ENCODE peak calls at places on chromosome 11, in four cellular contexts. T, I, B and N are unnamed samples.
A peak's percentile ranks its signal among the peaks of the same experiment; 100 is the strongest.

GRCh38 chr11:64888761-64889511 is 10.5 kb upstream of the EHD1 start:
- DNase-seq in T (peak; percentile 41), I (peak; percentile 92), B (no peak), N (no peak)

GRCh38 chr11:118175031-118175531 is 1.4 kb downstream of the SCN2B start:
- DNase-seq in T (peak; percentile 83), I (no peak), B (no peak), N (no peak)

GRCh38 chr11:26842883-26843282 is 121.0 kb upstream of the SLC5A12 start:
- DNase-seq in T (no peak), I (no peak), B (no peak), N (no peak)

GRCh38 chr11:1502971-1503707 is 16.6 kb upstream of the MOB2 start:
- DNase-seq in T (no peak), I (no peak), B (no peak), N (no peak)

GRCh38 chr11:92865352-92865751 is 104.1 kb upstream of the MTNR1B start:
- DNase-seq in T (no peak), I (no peak), B (no peak), N (no peak)

GRCh38 chr11:133476570-133477262 is 55.6 kb downstream of the OPCML start:
- DNase-seq in T (no peak), I (no peak), B (no peak), N (no peak)

GRCh38 chr11:3732671-3733070 is 61.5 kb upstream of the CHRNA10 start:
- DNase-seq in T (peak; percentile 20), I (no peak), B (no peak), N (no peak)

GRCh38 chr11:19453893-19454292 is 213.1 kb upstream of the E2F8 start:
- DNase-seq in T (no peak), I (no peak), B (no peak), N (no peak)

GRCh38 chr11:12164061-12165014 is 53.9 kb downstream of the MICAL2 start:
- DNase-seq in T (no peak), I (no peak), B (no peak), N (no peak)

GRCh38 chr11:20452585-20452984 is 65.1 kb downstream of the PRMT3 start:
- DNase-seq in T (no peak), I (no peak), B (no peak), N (no peak)

GRCh38 chr11:129951201-129951882 is 51.3 kb downstream of the PRDM10 start:
- DNase-seq in T (no peak), I (no peak), B (no peak), N (no peak)

GRCh38 chr11:128105511-128105910 is 481.8 kb downstream of the ETS1 start:
- DNase-seq in T (no peak), I (no peak), B (no peak), N (no peak)

GRCh38 chr11:10454902-10455631 is at the start of gene AMPD3:
- DNase-seq in T (peak; percentile 65), I (peak; percentile 71), B (peak; percentile 48), N (peak; percentile 30)

GRCh38 chr11:92285776-92286175 is 61.2 kb downstream of the FAT3 start:
- DNase-seq in T (no peak), I (no peak), B (no peak), N (no peak)

GRCh38 chr11:69496202-69496557 is 14.7 kb downstream of the LINC01488 start:
- DNase-seq in T (no peak), I (no peak), B (no peak), N (no peak)

GRCh38 chr11:134037093-134037908 is 31.6 kb upstream of the JAM3 start:
- DNase-seq in T (no peak), I (peak; percentile 55), B (peak; percentile 7), N (peak; percentile 60)

GRCh38 chr11:121591405-121592033 is 138.8 kb upstream of the SORL1-AS1 start:
- DNase-seq in T (peak; percentile 59), I (peak; percentile 70), B (peak; percentile 82), N (peak; percentile 78)

GRCh38 chr11:67997460-67997921 is 6.4 kb downstream of the UNC93B1 start:
- DNase-seq in T (no peak), I (no peak), B (no peak), N (no peak)

GRCh38 chr11:63813035-63813562 is at the start of gene SPINDOC:
- DNase-seq in T (peak; percentile 47), I (peak; percentile 96), B (no peak), N (peak; percentile 90)

GRCh38 chr11:129259950-129260349 is 67.8 kb upstream of the ARHGAP32 start:
- DNase-seq in T (peak; percentile 95), I (no peak), B (no peak), N (no peak)

GRCh38 chr11:72079776-72080325 is 491 bp downstream of the NUMA1 start:
- DNase-seq in T (no peak), I (no peak), B (no peak), N (no peak)

GRCh38 chr11:36122715-36123114 is 166.5 kb downstream of the COMMD9 start:
- DNase-seq in T (no peak), I (no peak), B (no peak), N (no peak)

GRCh38 chr11:87491381-87491780 is 453.6 kb downstream of the TMEM135 start:
- DNase-seq in T (no peak), I (no peak), B (no peak), N (no peak)

GRCh38 chr11:102243399-102243884 is 73.8 kb upstream of the BIRC3 start:
- DNase-seq in T (no peak), I (no peak), B (no peak), N (no peak)

GRCh38 chr11:125262194-125262824 is 97.8 kb downstream of the PKNOX2 start:
- DNase-seq in T (peak; percentile 28), I (no peak), B (no peak), N (no peak)

GRCh38 chr11:72235351-72236057 is 8.5 kb downstream of the PHOX2A start:
- DNase-seq in T (no peak), I (peak; percentile 6), B (no peak), N (no peak)

GRCh38 chr11:62190011-62190410 is at the start of gene SCGB1D1:
- DNase-seq in T (no peak), I (no peak), B (no peak), N (no peak)

GRCh38 chr11:113546757-113547507 is 71.7 kb upstream of the DRD2 start:
- DNase-seq in T (no peak), I (no peak), B (no peak), N (no peak)

GRCh38 chr11:134116210-134116609 is 47.3 kb downstream of the JAM3 start:
- DNase-seq in T (no peak), I (no peak), B (no peak), N (no peak)

GRCh38 chr11:57202282-57202681 is 20.5 kb downstream of the LRRC55 start:
- DNase-seq in T (no peak), I (no peak), B (no peak), N (no peak)

GRCh38 chr11:121929581-121929980 is 186.4 kb downstream of the BLID start:
- DNase-seq in T (peak; percentile 35), I (no peak), B (no peak), N (no peak)

GRCh38 chr11:13152736-13153541 is 124.7 kb upstream of the BMAL1 start:
- DNase-seq in T (peak; percentile 25), I (no peak), B (no peak), N (no peak)

GRCh38 chr11:3077846-3078440 is 20.7 kb upstream of the CARS1 start:
- DNase-seq in T (no peak), I (no peak), B (no peak), N (no peak)

GRCh38 chr11:111454561-111455192 is 57.5 kb downstream of the BTG4 start:
- DNase-seq in T (peak; percentile 42), I (peak; percentile 79), B (no peak), N (peak; percentile 82)

GRCh38 chr11:132493786-132494185 is 1038.5 kb downstream of the OPCML start:
- DNase-seq in T (no peak), I (no peak), B (no peak), N (no peak)

GRCh38 chr11:102276302-102277182 is 40.7 kb upstream of the BIRC3 start:
- DNase-seq in T (no peak), I (no peak), B (no peak), N (no peak)

GRCh38 chr11:111702623-111703022 is 63.6 kb downstream of the PPP2R1B start:
- DNase-seq in T (no peak), I (no peak), B (no peak), N (no peak)

DNA sequence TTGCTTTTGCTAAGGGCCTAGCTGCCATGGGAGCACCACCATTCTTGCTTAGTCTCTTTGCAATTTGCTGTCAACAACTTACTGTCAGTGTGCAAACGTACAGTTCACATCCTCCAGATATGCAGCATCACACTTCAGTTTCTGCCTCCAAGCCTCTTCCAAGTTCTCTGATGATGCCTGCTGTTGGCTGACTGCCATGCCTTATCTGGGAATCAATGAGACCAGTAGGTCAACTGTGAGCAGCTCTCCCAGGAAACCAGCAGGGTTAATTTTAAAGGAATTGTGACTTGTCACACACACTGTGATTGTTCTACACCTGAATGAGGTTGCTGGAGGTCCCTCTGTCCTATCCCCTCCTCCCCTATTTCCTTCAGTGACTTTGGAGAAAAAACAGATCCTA is 56.0 kb downstream of the COPB1 start:
- DNase-seq in T (peak; percentile 46), I (no peak), B (no peak), N (no peak)
- TF ChIP-seq TARDBP in T (no peak), I (no peak), B (no peak), N (no peak)

GRCh38 chr11:120198403-120198786 is 12.4 kb upstream of the OAF start:
- DNase-seq in T (no peak), I (no peak), B (no peak), N (no peak)

GRCh38 chr11:120197254-120197891 is 13.5 kb upstream of the OAF start:
- DNase-seq in T (peak; percentile 66), I (no peak), B (no peak), N (peak; percentile 78)

GRCh38 chr11:120198787-120199469 is 11.9 kb upstream of the OAF start:
- DNase-seq in T (peak; percentile 67), I (no peak), B (no peak), N (no peak)

GRCh38 chr11:120196857-120197253 is 14.0 kb upstream of the OAF start:
- DNase-seq in T (no peak), I (no peak), B (no peak), N (no peak)

GRCh38 chr11:120197977-120198376 is 12.9 kb upstream of the OAF start:
- DNase-seq in T (peak; percentile 79), I (no peak), B (no peak), N (no peak)
- TF ChIP-seq TARDBP in T (no peak), I (no peak), B (no peak), N (no peak)

DNA sequence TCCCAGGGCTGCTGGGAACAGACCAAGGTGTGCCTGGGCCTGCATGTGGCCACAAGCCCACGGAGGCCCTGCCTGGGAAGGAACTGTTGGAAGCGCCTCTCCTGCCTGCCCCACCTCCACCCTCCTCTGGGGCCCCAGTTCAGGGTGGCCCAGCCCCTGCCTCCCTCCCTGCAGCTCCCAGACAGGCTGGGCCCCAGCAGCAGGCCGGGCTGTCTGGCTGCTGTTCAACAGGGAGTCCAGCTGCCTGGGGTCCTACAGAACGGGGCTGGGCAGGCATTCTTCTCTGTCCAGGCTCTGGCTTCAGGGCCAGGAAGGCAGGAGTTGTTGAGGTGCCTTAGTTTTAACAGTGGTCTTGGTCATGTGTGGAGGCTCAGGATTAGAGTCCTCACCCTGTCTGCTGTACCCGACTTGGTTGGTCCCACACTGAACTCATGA is 11.8 kb downstream of the PRDM11 start:
- DNase-seq in T (peak; percentile 35), I (no peak), B (no peak), N (no peak)
- TF ChIP-seq TARDBP in T (peak; percentile 39), I (no peak), B (no peak), N (no peak)

GRCh38 chr11:73597340-73597955 is 464 bp downstream of the FAM168A start:
- DNase-seq in T (no peak), I (peak; percentile 10), B (no peak), N (peak; percentile 10)
- TF ChIP-seq TARDBP in T (no peak), I (no peak), B (no peak), N (no peak)